ENCODE peak calls at places on chromosomes 12 and 14, in ten cellular contexts. One of them, this sample, is unnamed.

GRCh38 chr12:2168808-2169207 is 116.0 kb downstream of the CACNA1C start:
- DNase-seq in tibial artery: no peak
- DNase-seq in T47D: no peak
- DNase-seq in fibroblast of mammary gland: peak
- DNase-seq in hippocampal formation: no peak
- DNase-seq in lower lobe of right lung: no peak
- DNase-seq in HTR-8/SVneo: no peak
- DNase-seq in Caki2: peak
- DNase-seq in HepG2: peak
- DNase-seq in substantia nigra: no peak
- DNase-seq in this sample: peak

GRCh38 chr14:88468396-88468795 is 82.9 kb downstream of the SPATA7 start:
- DNase-seq in fibroblast of mammary gland: peak
- DNase-seq in hippocampal formation: no peak
- DNase-seq in T47D: no peak
- DNase-seq in Caki2: no peak
- DNase-seq in HTR-8/SVneo: no peak
- DNase-seq in tibial artery: no peak
- DNase-seq in HepG2: no peak
- DNase-seq in lower lobe of right lung: no peak
- DNase-seq in substantia nigra: no peak
- DNase-seq in this sample: no peak

GRCh38 chr14:28603606-28604005 is 163.0 kb upstream of the FOXG1 start:
- DNase-seq in HTR-8/SVneo: no peak
- DNase-seq in substantia nigra: no peak
- DNase-seq in fibroblast of mammary gland: peak
- DNase-seq in HepG2: no peak
- DNase-seq in Caki2: no peak
- DNase-seq in tibial artery: no peak
- DNase-seq in lower lobe of right lung: no peak
- DNase-seq in T47D: peak
- DNase-seq in hippocampal formation: no peak
- DNase-seq in this sample: peak

GRCh38 chr12:103560604-103561101 is 26.4 kb upstream of the STAB2 start:
- DNase-seq in tibial artery: peak
- DNase-seq in hippocampal formation: no peak
- DNase-seq in HepG2: peak
- DNase-seq in substantia nigra: no peak
- DNase-seq in lower lobe of right lung: no peak
- DNase-seq in HTR-8/SVneo: peak
- DNase-seq in Caki2: peak
- DNase-seq in T47D: no peak
- DNase-seq in fibroblast of mammary gland: peak
- DNase-seq in this sample: peak

GRCh38 chr14:58918066-58918465 is 270.4 kb upstream of the DAAM1 start:
- DNase-seq in T47D: no peak
- DNase-seq in HTR-8/SVneo: peak
- DNase-seq in fibroblast of mammary gland: peak
- DNase-seq in Caki2: no peak
- DNase-seq in tibial artery: no peak
- DNase-seq in hippocampal formation: no peak
- DNase-seq in lower lobe of right lung: no peak
- DNase-seq in HepG2: no peak
- DNase-seq in substantia nigra: no peak
- DNase-seq in this sample: no peak

GRCh38 chr12:115709410-115710065 is 568.0 kb downstream of the MED13L start:
- DNase-seq in lower lobe of right lung: no peak
- DNase-seq in Caki2: no peak
- DNase-seq in substantia nigra: no peak
- DNase-seq in hippocampal formation: no peak
- DNase-seq in fibroblast of mammary gland: peak
- DNase-seq in tibial artery: peak
- DNase-seq in T47D: no peak
- DNase-seq in HepG2: no peak
- DNase-seq in HTR-8/SVneo: no peak
- DNase-seq in this sample: no peak

GRCh38 chr14:55702501-55702900 is 122.5 kb downstream of the KTN1 start:
- DNase-seq in Caki2: no peak
- DNase-seq in HTR-8/SVneo: no peak
- DNase-seq in T47D: no peak
- DNase-seq in substantia nigra: no peak
- DNase-seq in fibroblast of mammary gland: no peak
- DNase-seq in tibial artery: no peak
- DNase-seq in lower lobe of right lung: no peak
- DNase-seq in hippocampal formation: no peak
- DNase-seq in HepG2: no peak
- DNase-seq in this sample: no peak

GRCh38 chr12:75766263-75767160 is 255.1 kb upstream of the KRR1 start:
- DNase-seq in HepG2: peak
- DNase-seq in HTR-8/SVneo: peak
- DNase-seq in fibroblast of mammary gland: peak
- DNase-seq in T47D: peak
- DNase-seq in tibial artery: no peak
- DNase-seq in substantia nigra: no peak
- DNase-seq in Caki2: peak
- DNase-seq in lower lobe of right lung: no peak
- DNase-seq in hippocampal formation: no peak
- DNase-seq in this sample: peak

GRCh38 chr14:64671591-64671990 is 32.6 kb upstream of the PLEKHG3 start:
- DNase-seq in T47D: peak
- DNase-seq in tibial artery: no peak
- DNase-seq in HTR-8/SVneo: peak
- DNase-seq in substantia nigra: no peak
- DNase-seq in Caki2: peak
- DNase-seq in lower lobe of right lung: no peak
- DNase-seq in hippocampal formation: peak
- DNase-seq in fibroblast of mammary gland: peak
- DNase-seq in HepG2: peak
- DNase-seq in this sample: peak

GRCh38 chr12:24608637-24609285 is 340.1 kb downstream of the BCAT1 start:
- DNase-seq in HTR-8/SVneo: no peak
- DNase-seq in HepG2: no peak
- DNase-seq in tibial artery: no peak
- DNase-seq in Caki2: no peak
- DNase-seq in T47D: no peak
- DNase-seq in lower lobe of right lung: no peak
- DNase-seq in substantia nigra: no peak
- DNase-seq in fibroblast of mammary gland: peak
- DNase-seq in hippocampal formation: no peak
- DNase-seq in this sample: no peak

GRCh38 chr14:106845286-106846087 is 1319.1 kb downstream of the TMEM121 start:
- DNase-seq in substantia nigra: no peak
- DNase-seq in tibial artery: no peak
- DNase-seq in HTR-8/SVneo: no peak
- DNase-seq in HepG2: peak
- DNase-seq in Caki2: peak
- DNase-seq in T47D: peak
- DNase-seq in fibroblast of mammary gland: no peak
- DNase-seq in lower lobe of right lung: peak
- DNase-seq in hippocampal formation: no peak
- DNase-seq in this sample: peak

GRCh38 chr14:21825147-21825743 is 151.6 kb upstream of the OR4E1 start:
- DNase-seq in T47D: peak
- DNase-seq in tibial artery: no peak
- DNase-seq in substantia nigra: no peak
- DNase-seq in Caki2: peak
- DNase-seq in fibroblast of mammary gland: peak
- DNase-seq in hippocampal formation: no peak
- DNase-seq in HepG2: peak
- DNase-seq in lower lobe of right lung: no peak
- DNase-seq in HTR-8/SVneo: peak
- DNase-seq in this sample: peak

GRCh38 chr12:79274571-79275064 is 410.0 kb downstream of the SYT1 start:
- DNase-seq in fibroblast of mammary gland: peak
- DNase-seq in HepG2: no peak
- DNase-seq in hippocampal formation: no peak
- DNase-seq in Caki2: peak
- DNase-seq in T47D: no peak
- DNase-seq in substantia nigra: no peak
- DNase-seq in lower lobe of right lung: no peak
- DNase-seq in tibial artery: no peak
- DNase-seq in HTR-8/SVneo: no peak
- DNase-seq in this sample: no peak

GRCh38 chr14:99686557-99687283 is 2.6 kb downstream of the CYP46A1 start:
- DNase-seq in T47D: no peak
- DNase-seq in fibroblast of mammary gland: no peak
- DNase-seq in tibial artery: no peak
- DNase-seq in substantia nigra: no peak
- DNase-seq in hippocampal formation: no peak
- DNase-seq in HepG2: no peak
- DNase-seq in lower lobe of right lung: no peak
- DNase-seq in Caki2: no peak
- DNase-seq in HTR-8/SVneo: no peak
- DNase-seq in this sample: no peak

GRCh38 chr14:51041117-51041531 is 53.8 kb downstream of the TRIM9 start:
- DNase-seq in HTR-8/SVneo: no peak
- DNase-seq in fibroblast of mammary gland: no peak
- DNase-seq in substantia nigra: no peak
- DNase-seq in T47D: no peak
- DNase-seq in Caki2: no peak
- DNase-seq in tibial artery: no peak
- DNase-seq in hippocampal formation: peak
- DNase-seq in HepG2: no peak
- DNase-seq in lower lobe of right lung: no peak
- DNase-seq in this sample: no peak

GRCh38 chr12:47193066-47193465 is 113.3 kb upstream of the AMIGO2 start:
- DNase-seq in HepG2: no peak
- DNase-seq in fibroblast of mammary gland: no peak
- DNase-seq in Caki2: no peak
- DNase-seq in lower lobe of right lung: no peak
- DNase-seq in substantia nigra: no peak
- DNase-seq in T47D: no peak
- DNase-seq in hippocampal formation: no peak
- DNase-seq in HTR-8/SVneo: no peak
- DNase-seq in tibial artery: no peak
- DNase-seq in this sample: no peak

GRCh38 chr12:17148706-17149105 is 542.7 kb upstream of the LMO3 start:
- DNase-seq in tibial artery: no peak
- DNase-seq in HepG2: no peak
- DNase-seq in hippocampal formation: no peak
- DNase-seq in fibroblast of mammary gland: no peak
- DNase-seq in T47D: no peak
- DNase-seq in Caki2: no peak
- DNase-seq in HTR-8/SVneo: no peak
- DNase-seq in lower lobe of right lung: no peak
- DNase-seq in substantia nigra: no peak
- DNase-seq in this sample: peak

GRCh38 chr14:105067140-105067968 is 2.1 kb upstream of the GPR132 start:
- DNase-seq in fibroblast of mammary gland: peak
- DNase-seq in HTR-8/SVneo: peak
- DNase-seq in tibial artery: no peak
- DNase-seq in Caki2: no peak
- DNase-seq in lower lobe of right lung: no peak
- DNase-seq in substantia nigra: no peak
- DNase-seq in T47D: no peak
- DNase-seq in HepG2: no peak
- DNase-seq in hippocampal formation: no peak
- DNase-seq in this sample: no peak